ENCODE peak calls at places on chromosome 4, in five cellular contexts. P is naive thymus-derived CD4-positive, alpha-beta T cell; Z is NCI-H2029 treated with DMSO at 0.1 percent for 48 hours; T is bronchial epithelial cell; E is HEK293T. N is an unnamed sample.

GRCh38 chr4:166737430-166737829 is 496.9 kb downstream of the SPOCK3 start:
- DNase-seq in E (no peak), P (no peak), T (no peak), Z (no peak), N (no peak)

GRCh38 chr4:37684154-37684553 is 2.0 kb downstream of the RELL1 start:
- DNase-seq in P (no peak), Z (no peak), E (no peak), T (no peak), N (no peak)

GRCh38 chr4:7173821-7174220 is 18.5 kb upstream of the SORCS2 start:
- DNase-seq in Z (no peak), E (no peak), T (no peak), P (no peak), N (no peak)

GRCh38 chr4:38177792-38178665 is 217.8 kb downstream of the PTTG2 start:
- DNase-seq in Z (peak), E (no peak), T (no peak), P (peak), N (no peak)

GRCh38 chr4:1683903-1684755 is at the start of gene FAM53A:
- DNase-seq in P (peak), E (peak), Z (peak), T (peak), N (peak)

GRCh38 chr4:165844151-165844550 is 28.9 kb upstream of the TLL1 start:
- DNase-seq in Z (peak), P (no peak), E (no peak), T (no peak), N (no peak)

GRCh38 chr4:172758586-172759340 is 409.8 kb upstream of the GALNT7 start:
- DNase-seq in P (no peak), E (no peak), T (peak), Z (no peak), N (no peak)

GRCh38 chr4:65599335-65599734 is 71.0 kb downstream of the EPHA5 start:
- DNase-seq in Z (no peak), E (no peak), T (peak), P (no peak), N (no peak)

GRCh38 chr4:147479817-147480216 is 1.1 kb upstream of the EDNRA start:
- DNase-seq in T (peak), E (no peak), P (no peak), Z (no peak), N (no peak)

GRCh38 chr4:118076958-118077766 is 42.9 kb downstream of the NDST3 start:
- DNase-seq in Z (no peak), T (peak), E (peak), P (peak), N (no peak)

GRCh38 chr4:61294001-61294400 is 93.9 kb downstream of the ADGRL3 start:
- DNase-seq in E (no peak), Z (peak), P (no peak), T (no peak), N (no peak)

GRCh38 chr4:87114245-87115062 is 106.0 kb downstream of the KLHL8 start:
- DNase-seq in E (no peak), T (no peak), P (no peak), Z (no peak), N (no peak)

GRCh38 chr4:152052431-152053057 is 291.7 kb upstream of the GATB start:
- DNase-seq in T (no peak), Z (no peak), E (no peak), P (no peak), N (no peak)

N was measured in neuronal stem cell.